ENCODE peak calls at places on chromosomes 5 and 9, in eight cellular contexts. I is BE2C; G is NCI-H2227 treated with DMSO at 0.1 percent for 48 hours; E is fibroblast of pulmonary artery; P is OCI-M1; X is GM23248; K is keratinocyte; H is stimulated activated CD8-positive, alpha-beta memory T cell treated with anti-CD3 and anti-CD28 coated beads, Interleukin-7, amount 100 ng/mL, for 24 hours. F is an unnamed sample.

GRCh38 chr5:120164037-120164436 is 300.1 kb upstream of the PRR16 start:
- DNase-seq in P (no peak), G (no peak), H (no peak), I (no peak), K (no peak), X (no peak), E (no peak), F (no peak)

GRCh38 chr5:18527017-18527416 is 892.8 kb downstream of the TAF11L14 start:
- DNase-seq in P (no peak), E (no peak), K (no peak), H (no peak), X (no peak), I (no peak), G (no peak), F (no peak)

GRCh38 chr5:37950436-37950835 is 110.6 kb upstream of the GDNF start:
- DNase-seq in G (no peak), I (no peak), H (no peak), P (no peak), K (no peak), E (no peak), X (no peak), F (no peak)

GRCh38 chr5:68270576-68270975 is 55.0 kb downstream of the PIK3R1 start:
- DNase-seq in P (no peak), X (no peak), I (no peak), E (no peak), K (no peak), H (no peak), G (no peak), F (no peak)

GRCh38 chr5:132417010-132417439 is 47.5 kb downstream of the SLC22A5 start:
- DNase-seq in P (no peak), I (no peak), X (no peak), G (no peak), K (no peak), E (no peak), H (no peak), F (no peak)

GRCh38 chr9:114408646-114409045 is 20.9 kb upstream of the AKNA start:
- DNase-seq in I (no peak), X (no peak), H (no peak), G (no peak), K (no peak), P (no peak), E (no peak), F (no peak)

GRCh38 chr5:14148890-14149671 is 5.9 kb downstream of the TRIO start:
- DNase-seq in E (no peak), I (no peak), P (no peak), G (no peak), H (no peak), K (no peak), X (no peak), F (no peak)

GRCh38 chr5:112820246-112820645 is 40.8 kb upstream of the SRP19 start:
- DNase-seq in E (no peak), X (no peak), I (no peak), P (no peak), K (no peak), H (no peak), G (no peak), F (no peak)

GRCh38 chr9:79489241-79490000 is 82.3 kb upstream of the TLE4 start:
- DNase-seq in E (peak; percentile 53), P (peak; percentile 49), X (peak; percentile 47), I (no peak), H (no peak), K (no peak), G (no peak), F (peak; percentile 67)

GRCh38 chr9:127519301-127520166 is 68.2 kb downstream of the LRSAM1 start:
- DNase-seq in H (no peak), K (no peak), I (no peak), X (peak; percentile 97), G (no peak), E (peak; percentile 98), P (no peak), F (peak; percentile 94)

GRCh38 chr5:99032234-99033013 is 103.6 kb upstream of the CHD1 start:
- DNase-seq in P (peak; percentile 90), X (peak; percentile 85), G (peak; percentile 72), K (no peak), H (no peak), I (peak; percentile 77), E (peak; percentile 90), F (peak; percentile 91)

GRCh38 chr9:92100237-92100911 is 14.8 kb downstream of the SPTLC1 start:
- DNase-seq in E (peak; percentile 77), K (peak; percentile 83), I (no peak), G (no peak), P (no peak), H (no peak), X (peak; percentile 83), F (peak; percentile 67)

GRCh38 chr9:109016132-109016531 is 2.8 kb upstream of the CTNNAL1 start:
- DNase-seq in X (no peak), I (no peak), P (no peak), E (no peak), H (no peak), G (no peak), K (no peak), F (peak; percentile 16)

GRCh38 chr5:174505621-174506020 is 218.8 kb upstream of the MSX2 start:
- DNase-seq in G (no peak), H (no peak), X (peak; percentile 39), E (peak; percentile 37), K (peak; percentile 44), P (no peak), I (no peak), F (no peak)

GRCh38 chr5:88979244-88979643 is 96.3 kb upstream of the MEF2C start:
- DNase-seq in H (no peak), E (peak; percentile 13), G (no peak), K (no peak), X (peak; percentile 70), P (no peak), I (no peak), F (peak; percentile 63)

GRCh38 chr5:73125289-73125688 is 4.9 kb downstream of the TMEM171 start:
- DNase-seq in P (no peak), K (no peak), H (no peak), I (no peak), E (no peak), X (no peak), G (no peak), F (no peak)

GRCh38 chr9:14314424-14314928 is 535 bp upstream of the NFIB start:
- DNase-seq in X (peak; percentile 84), H (no peak), K (peak; percentile 75), P (no peak), E (peak; percentile 96), I (peak; percentile 73), G (peak; percentile 66), F (peak; percentile 92)

GRCh38 chr5:150214289-150214688 is 24.4 kb downstream of the SLC6A7 start:
- DNase-seq in G (no peak), E (no peak), H (no peak), P (no peak), X (peak; percentile 78), I (no peak), K (no peak), F (peak; percentile 46)

GRCh38 chr9:128706671-128707381 is 4.5 kb downstream of the PKN3 start:
- DNase-seq in P (no peak), K (no peak), I (no peak), H (no peak), G (no peak), X (no peak), E (no peak), F (no peak)

GRCh38 chr5:34915856-34916192 is 313 bp downstream of the BRIX1 start:
- DNase-seq in K (no peak), P (no peak), G (no peak), E (no peak), I (no peak), H (no peak), X (peak; percentile 50), F (peak; percentile 47)

GRCh38 chr9:130060296-130060695 is 6.6 kb downstream of the GPR107 start:
- DNase-seq in H (no peak), E (no peak), P (no peak), X (no peak), G (no peak), I (no peak), K (no peak), F (no peak)

GRCh38 chr5:154159343-154159742 is 31.2 kb upstream of the GALNT10 start:
- DNase-seq in H (no peak), K (no peak), E (no peak), I (no peak), G (no peak), P (no peak), X (peak; percentile 75), F (peak; percentile 22)

GRCh38 chr9:114250235-114250568 is 72.7 kb upstream of the ORM1 start:
- DNase-seq in K (no peak), X (peak; percentile 96), G (no peak), I (peak; percentile 51), H (no peak), E (peak; percentile 52), P (no peak), F (peak; percentile 99)

GRCh38 chr9:115204827-115205506 is 87.0 kb upstream of the TNC start:
- DNase-seq in P (peak; percentile 27), E (peak; percentile 77), H (no peak), I (no peak), G (no peak), X (peak; percentile 89), K (no peak), F (peak; percentile 75)

GRCh38 chr9:110919609-110920008 is 118.7 kb downstream of the LPAR1 start:
- DNase-seq in E (peak; percentile 85), H (no peak), P (peak; percentile 84), X (peak; percentile 90), G (no peak), K (no peak), I (no peak), F (peak; percentile 79)

GRCh38 chr5:35538198-35538931 is 79.3 kb upstream of the SPEF2 start:
- DNase-seq in X (no peak), E (no peak), P (no peak), K (no peak), H (no peak), G (no peak), I (no peak), F (no peak)

GRCh38 chr9:113350338-113350672 is 964 bp downstream of the BSPRY start:
- DNase-seq in G (no peak), X (no peak), K (no peak), P (no peak), H (no peak), I (peak; percentile 37), E (no peak), F (no peak)

GRCh38 chr5:141845371-141845821 is 32.8 kb downstream of the PCDH1 start:
- DNase-seq in X (peak; percentile 20), K (no peak), H (no peak), G (peak; percentile 55), I (peak; percentile 68), P (peak; percentile 74), E (no peak), F (no peak)

GRCh38 chr5:91079037-91079436 is 304.1 kb downstream of the ARRDC3 start:
- DNase-seq in I (no peak), H (no peak), E (peak; percentile 52), G (no peak), X (no peak), K (no peak), P (no peak), F (peak; percentile 94)

F was measured in adipocyte.